ENCODE peak calls at places on chromosomes 13 and 19, in ten cellular contexts. O, E, X, K, C, Z, W, R, D and I are unnamed samples. For H3K4me1, the result is how much of the 10 kb centered on the place peaks cover.

GRCh38 chr13:112513761-112514160 is 74.2 kb downstream of the TUBGCP3 start:
- DNase-seq in O (no peak), E (no peak), X (no peak), K (no peak), C (no peak), Z (no peak), W (no peak), R (no peak), D (no peak), I (no peak)

GRCh38 chr13:84279166-84279565 is 396.9 kb upstream of the SLITRK1 start:
- DNase-seq in O (no peak), E (no peak), X (peak), K (no peak), C (no peak), Z (no peak), W (no peak), R (no peak), D (no peak), I (no peak)

GRCh38 chr13:38045278-38046048 is 175.9 kb upstream of the TRPC4 start:
- DNase-seq in O (no peak), E (no peak), X (peak), K (no peak), C (no peak), Z (no peak), W (no peak), R (no peak), D (no peak), I (no peak)

GRCh38 chr19:7914099-7914498 is 531 bp upstream of the TGFBR3L start:
- DNase-seq in O (no peak), E (no peak), X (no peak), K (no peak), C (peak), Z (no peak), W (no peak), R (no peak), D (no peak), I (no peak)

GRCh38 chr19:23957660-23958281 is 43.1 kb downstream of the ZNF726 start:
- DNase-seq in O (no peak), E (no peak), X (peak), K (no peak), C (peak), Z (no peak), W (no peak), R (no peak), D (no peak), I (no peak)

GRCh38 chr13:49533586-49534269 is 38.0 kb downstream of the PHF11 start:
- DNase-seq in O (no peak), E (no peak), X (no peak), K (no peak), C (no peak), Z (no peak), W (no peak), R (no peak), D (no peak), I (no peak)

GRCh38 chr19:58229255-58229639 is 533 bp downstream of the ZNF544 start:
- DNase-seq in O (no peak), E (peak), X (peak), K (no peak), C (no peak), Z (no peak), W (no peak), R (no peak), D (no peak), I (no peak)

GRCh38 chr19:16882146-16882545 is 6.7 kb upstream of the F2RL3 start:
- DNase-seq in O (no peak), E (no peak), X (no peak), K (no peak), C (no peak), Z (no peak), W (no peak), R (no peak), D (no peak), I (no peak)

GRCh38 chr13:31352467-31352866 is 152.7 kb downstream of the B3GLCT start:
- DNase-seq in O (no peak), E (peak), X (no peak), K (no peak), C (no peak), Z (no peak), W (no peak), R (no peak), D (no peak), I (no peak)
- TF ChIP-seq CTCF in O (no peak), E (no peak), X (no peak), K (no peak), C (no peak), Z (no peak), W (no peak), R (no peak), D (no peak), I (no peak)

DNA sequence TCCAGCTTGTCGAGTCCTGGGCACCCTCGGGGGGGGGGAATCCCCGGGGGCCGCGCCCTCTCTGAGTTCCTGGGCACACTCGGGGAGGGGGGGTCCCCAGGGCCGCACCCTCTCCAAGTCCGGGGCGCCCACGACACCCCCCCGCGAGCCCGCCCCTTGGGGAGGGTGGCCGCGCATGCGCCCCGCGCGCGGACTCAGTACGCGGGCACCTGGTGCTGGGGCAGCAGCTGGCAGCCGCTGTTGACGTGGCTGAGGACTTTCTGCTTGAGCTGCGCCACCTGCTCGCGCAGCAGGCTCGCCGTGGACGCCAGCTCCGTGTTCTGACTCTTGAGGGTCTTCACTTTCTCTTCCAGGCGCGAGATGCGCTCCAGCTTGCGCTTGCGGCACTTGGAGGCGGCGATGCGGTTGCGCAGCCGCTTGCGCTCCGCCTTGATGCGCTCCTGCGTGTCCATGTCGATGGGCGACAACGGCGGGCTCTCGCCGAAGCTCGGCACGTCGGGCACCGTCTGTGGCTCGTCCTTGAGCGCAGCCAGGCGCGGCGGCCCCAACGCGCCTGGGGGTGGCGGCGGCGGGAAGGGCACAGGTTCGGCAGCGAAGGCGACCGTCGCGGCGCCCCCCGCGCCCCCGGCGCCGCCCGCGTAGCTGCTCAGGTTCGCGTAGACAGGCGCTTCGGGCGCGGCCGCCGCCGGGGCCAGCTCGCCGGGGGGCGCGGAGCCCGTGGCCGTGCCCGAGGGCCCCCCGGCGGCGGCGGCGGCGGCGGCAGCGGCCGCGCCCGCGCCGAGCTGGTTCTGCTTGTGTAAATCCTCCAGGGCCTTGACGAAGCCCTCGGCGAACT is 958 bp downstream of the JUND start:
- DNase-seq in O (peak), E (peak), X (peak), K (peak), C (peak), Z (peak), W (peak), R (peak), D (peak), I (peak)
- TF ChIP-seq POLR2A in O (peak), E (peak), X (no peak), K (peak), C (peak), Z (peak), W (peak), R (peak), D (peak), I (peak)

DNA sequence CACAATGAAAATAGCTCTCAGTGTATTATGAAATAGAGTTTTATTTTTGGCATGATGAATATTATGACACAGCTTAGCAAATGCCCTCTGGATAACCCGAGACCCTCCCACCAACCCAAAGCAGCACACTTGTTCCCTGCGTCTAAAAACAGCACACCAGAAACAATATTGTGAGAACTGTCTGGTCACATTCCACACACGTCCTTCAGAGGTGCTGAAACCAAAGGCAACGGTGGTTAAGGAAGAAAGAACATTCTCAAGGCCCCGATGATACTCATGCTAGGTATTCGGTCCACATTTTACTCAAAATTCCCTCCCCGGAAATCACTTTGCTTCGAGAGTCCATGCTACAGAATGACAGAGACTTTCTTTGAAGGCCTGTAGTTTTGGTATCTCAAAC is 156.7 kb downstream of the SLC7A1 start:
- DNase-seq in O (no peak), E (no peak), X (no peak), K (peak), C (no peak), Z (no peak), W (no peak), R (peak), D (no peak), I (no peak)
- H3K4me1 ChIP-seq in O (under half), E (under half), X (under half), K (half or more), C (under half), Z (under half), W (under half), R (half or more), D (under half), I (under half)

DNA sequence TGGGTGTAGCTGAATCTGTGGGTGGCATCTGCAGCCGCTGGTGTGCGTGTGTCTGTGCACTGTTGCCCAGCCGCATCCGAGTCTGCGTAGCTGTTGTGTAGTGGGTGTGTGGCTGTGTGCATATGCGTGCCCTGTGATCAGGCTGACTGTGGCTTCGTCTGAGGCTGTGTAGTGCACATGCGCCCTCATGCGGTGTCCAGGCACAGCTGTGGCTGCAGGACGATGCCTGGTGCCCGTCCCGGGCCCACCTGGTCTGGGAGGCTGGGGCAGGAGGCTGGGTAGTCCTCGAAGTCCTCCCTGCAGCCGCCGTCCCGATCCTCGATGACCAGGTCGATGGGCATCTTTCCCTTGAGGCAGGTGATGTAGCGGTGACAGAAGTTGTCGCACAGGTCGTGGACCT is 4.9 kb downstream of the MEIS3 start:
- DNase-seq in O (no peak), E (peak), X (no peak), K (no peak), C (no peak), Z (no peak), W (no peak), R (no peak), D (no peak), I (no peak)
- TF ChIP-seq CTCF in O (no peak), E (no peak), X (no peak), K (no peak), C (no peak), Z (no peak), W (no peak), R (no peak), D (no peak), I (no peak)

DNA sequence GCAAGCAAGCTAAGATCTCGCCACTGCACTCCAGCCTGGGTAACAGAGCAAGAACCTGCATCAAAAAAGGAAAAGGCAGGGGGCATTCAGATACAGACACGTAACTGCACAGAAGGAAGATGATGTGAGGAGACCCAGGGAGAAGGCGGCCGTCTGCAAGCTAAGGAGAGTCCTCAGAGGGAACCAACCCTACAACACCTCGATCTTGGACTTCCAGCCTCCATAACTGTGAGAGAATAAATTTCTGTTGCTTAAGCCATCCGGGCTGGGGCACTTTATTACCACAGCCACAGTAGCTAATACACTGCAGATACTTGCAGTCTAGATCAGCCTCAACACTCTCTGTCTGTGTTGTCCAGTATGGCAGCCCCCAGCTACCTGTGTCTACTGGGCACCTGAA is 7.9 kb downstream of the TICAM1 start:
- DNase-seq in O (no peak), E (no peak), X (no peak), K (no peak), C (no peak), Z (no peak), W (no peak), R (no peak), D (no peak), I (no peak)
- TF ChIP-seq POLR2A in O (no peak), E (no peak), X (no peak), K (no peak), C (no peak), Z (no peak), W (no peak), R (no peak), D (no peak), I (no peak)

GRCh38 chr19:1333789-1334188 is 48.1 kb downstream of the EFNA2 start:
- DNase-seq in O (no peak), E (peak), X (no peak), K (no peak), C (no peak), Z (no peak), W (no peak), R (no peak), D (no peak), I (no peak)
- H3K4me1 ChIP-seq in O (under half), E (under half), X (under half), K (under half), C (under half), Z (under half), W (under half), R (under half), D (under half), I (under half)

DNA sequence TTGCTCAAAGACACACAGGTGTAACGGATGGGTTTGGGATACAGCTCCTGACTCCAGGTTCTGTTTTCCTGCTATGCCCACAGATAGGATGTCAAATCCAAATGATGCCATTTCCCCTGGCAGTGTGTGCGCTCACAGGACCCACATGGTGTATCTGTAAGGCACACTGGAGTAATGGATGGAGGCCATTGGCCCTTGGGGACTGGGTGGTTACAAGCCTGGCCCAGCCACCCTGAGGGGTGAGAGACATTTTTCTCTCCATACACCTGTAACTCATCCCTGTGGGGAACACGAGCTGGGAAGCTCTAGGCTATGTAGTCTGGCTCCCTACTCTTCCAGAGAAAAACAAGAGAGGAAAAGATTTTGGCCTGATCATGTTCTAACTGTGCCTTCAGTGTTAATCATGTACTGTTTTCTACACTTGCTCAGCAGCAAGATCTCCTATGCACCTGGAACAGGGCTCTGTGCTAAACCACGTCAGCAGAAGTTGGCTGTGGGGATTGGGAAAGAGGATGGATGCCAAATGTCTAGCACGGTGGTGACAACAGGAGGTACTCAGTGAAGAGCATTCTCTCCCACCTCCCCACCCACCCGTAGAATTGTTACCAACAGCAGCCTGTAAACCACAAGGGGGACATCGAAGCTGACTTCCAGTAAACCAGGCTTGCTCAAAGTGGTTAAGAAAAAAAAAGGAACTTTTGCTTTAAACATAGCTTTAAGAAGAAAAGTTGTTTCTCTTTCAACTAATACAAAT is 237.0 kb downstream of the LACC1 start:
- DNase-seq in O (no peak), E (no peak), X (peak), K (no peak), C (no peak), Z (no peak), W (no peak), R (peak), D (no peak), I (no peak)
- TF ChIP-seq CTCF in O (no peak), E (peak), X (peak), K (no peak), C (no peak), Z (no peak), W (no peak), R (peak), D (no peak), I (no peak)

GRCh38 chr19:2476451-2477140 is 669 bp downstream of the GADD45B start:
- DNase-seq in O (peak), E (peak), X (peak), K (peak), C (peak), Z (peak), W (peak), R (peak), D (no peak), I (no peak)

GRCh38 chr19:2477732-2478191 is 1.8 kb downstream of the GADD45B start:
- DNase-seq in O (no peak), E (peak), X (peak), K (peak), C (peak), Z (no peak), W (peak), R (no peak), D (no peak), I (no peak)

GRCh38 chr19:2475702-2476450 is at the start of gene GADD45B:
- DNase-seq in O (peak), E (peak), X (peak), K (peak), C (peak), Z (peak), W (peak), R (peak), D (peak), I (peak)

GRCh38 chr19:2478324-2478755 is 2.4 kb downstream of the GADD45B start:
- DNase-seq in O (peak), E (peak), X (peak), K (peak), C (peak), Z (peak), W (peak), R (peak), D (peak), I (no peak)

DNA sequence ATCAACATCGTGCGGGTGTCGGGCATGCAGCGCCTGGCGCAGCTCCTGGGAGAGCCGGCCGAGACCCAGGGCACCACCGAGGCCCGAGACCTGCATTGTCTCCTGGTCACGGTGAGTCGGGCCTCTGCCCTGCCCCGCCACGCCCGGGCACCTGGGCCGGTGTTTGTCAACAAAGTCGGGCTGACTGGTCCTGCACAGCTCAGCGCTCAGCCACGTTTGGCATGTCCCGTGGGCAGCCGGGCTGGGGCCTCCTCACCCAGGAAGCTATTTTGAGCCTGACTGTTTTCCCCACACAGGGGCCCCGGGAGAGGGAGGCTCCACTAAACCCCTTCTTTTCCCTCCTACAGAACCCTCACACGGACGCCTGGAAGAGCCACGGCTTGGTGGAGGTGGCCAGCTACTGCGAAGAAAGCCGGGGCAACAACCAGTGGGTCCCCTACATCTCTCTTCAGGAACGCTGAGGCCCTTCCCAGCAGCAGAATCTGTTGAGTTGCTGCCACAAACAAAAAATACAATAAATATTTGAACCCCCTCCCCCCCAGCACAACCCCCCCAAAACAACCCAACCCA is 1.3 kb downstream of the GADD45B start:
- DNase-seq in O (peak), E (peak), X (peak), K (peak), C (peak), Z (peak), W (peak), R (peak), D (no peak), I (no peak)
- TF ChIP-seq POLR2A in O (no peak), E (no peak), X (no peak), K (no peak), C (no peak), Z (no peak), W (no peak), R (no peak), D (no peak), I (peak)